ENCODE peak calls at places on chromosomes 13 and 19, in four cellular contexts. I is neuronal stem cell, Q is H1, X is mesenchymal stem cell. Y is an unnamed sample.

GRCh38 chr13:20489185-20489820 is 36.4 kb downstream of the CRYL1 start:
- DNase-seq in X (peak; percentile 46), Q (no peak), I (peak; percentile 35), Y (peak; percentile 27)

GRCh38 chr13:55302568-55302967 is 1838.2 kb upstream of the PRR20A start:
- DNase-seq in X (no peak), I (no peak), Q (no peak), Y (no peak)

GRCh38 chr13:32902898-32903297 is 113.3 kb upstream of the KL start:
- DNase-seq in Q (no peak), X (no peak), I (no peak), Y (no peak)

GRCh38 chr13:30559274-30559673 is 58.4 kb upstream of the USPL1 start:
- DNase-seq in Q (no peak), I (no peak), X (peak; percentile 9), Y (no peak)

GRCh38 chr13:28819046-28819747 is 942 bp upstream of the MTUS2 start:
- DNase-seq in X (peak; percentile 31), I (peak; percentile 31), Q (no peak), Y (no peak)

GRCh38 chr19:49637865-49638350 is 2.0 kb downstream of the RRAS start:
- DNase-seq in I (no peak), X (peak; percentile 83), Q (peak; percentile 31), Y (peak; percentile 73)

GRCh38 chr19:3363841-3364500 is 2.4 kb upstream of the NFIC start:
- DNase-seq in Q (no peak), I (no peak), X (no peak), Y (peak; percentile 77)

GRCh38 chr19:2032296-2032941 is 16.9 kb upstream of the BTBD2 start:
- DNase-seq in X (peak; percentile 81), I (no peak), Q (no peak), Y (no peak)

GRCh38 chr19:16143399-16144215 is at the start of gene HSH2D:
- DNase-seq in X (no peak), I (no peak), Q (peak; percentile 63), Y (peak; percentile 79)
- H2BK12ac ChIP-seq in X (no peak within 1 kb of the TSS), I (no peak within 1 kb of the TSS), Q (peak within 1 kb of the TSS; percentile 60), Y (no peak within 1 kb of the TSS)

DNA sequence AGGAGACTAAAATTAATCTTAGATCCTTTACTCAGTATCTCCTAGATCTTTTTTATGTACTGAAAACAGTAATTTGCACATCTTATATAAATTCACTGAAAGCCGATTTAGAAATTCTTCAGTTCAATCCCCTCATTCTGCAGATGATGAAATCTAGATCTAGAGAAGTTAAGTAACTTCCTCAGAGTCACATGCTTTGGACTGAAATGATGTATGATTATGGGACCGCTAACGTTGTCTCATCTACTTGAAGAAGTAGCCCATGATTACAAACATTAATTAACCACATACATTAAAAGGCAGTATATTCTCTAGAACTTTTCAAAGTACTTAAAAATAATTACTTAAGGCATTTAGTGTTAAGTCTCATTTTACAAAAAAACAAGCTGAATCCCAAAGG is 37.8 kb downstream of the ELF1 start:
- DNase-seq in I (no peak), X (peak; percentile 76), Q (no peak), Y (no peak)
- H3K4me3 ChIP-seq in I (no peak overlapping the region), X (no peak overlapping the region), Q (no peak overlapping the region), Y (no peak overlapping the region)

DNA sequence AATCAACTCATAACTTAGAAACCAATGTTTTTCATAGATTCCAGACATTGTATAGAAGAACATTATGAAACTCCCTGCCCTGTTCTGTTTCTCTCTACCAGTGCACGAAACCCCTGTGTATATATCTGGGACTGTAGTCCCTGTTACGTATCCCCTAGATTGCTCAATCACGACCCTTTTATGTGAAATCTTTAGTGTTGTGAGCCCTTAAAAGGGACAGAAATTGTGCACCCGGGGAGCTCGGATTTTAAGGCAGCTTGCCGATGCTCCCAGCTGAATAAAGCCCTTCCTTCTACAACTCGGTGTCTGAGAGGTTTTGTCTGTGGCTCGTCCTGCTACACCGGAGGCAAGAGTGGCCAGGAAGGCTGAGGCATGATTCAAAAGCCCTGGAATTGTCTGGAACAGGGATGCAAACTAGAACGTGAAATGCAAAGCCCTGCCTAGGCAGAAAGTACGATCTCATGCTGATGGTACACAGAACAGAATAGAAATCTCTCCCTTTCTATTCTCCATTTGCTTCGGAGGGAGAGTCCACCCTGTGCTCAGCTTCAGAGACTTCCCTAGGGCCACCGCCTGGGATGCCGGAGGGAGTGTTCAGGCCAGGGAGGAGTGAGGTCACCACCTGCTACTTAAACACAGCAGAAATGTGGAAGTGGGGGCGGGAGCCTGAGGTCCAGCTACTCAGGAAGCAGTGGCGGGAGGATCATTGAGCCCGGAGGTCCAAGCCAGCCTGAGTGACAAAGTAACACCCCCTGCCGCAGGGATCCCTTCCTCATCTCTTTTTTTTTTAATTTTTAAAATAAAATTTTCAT is 760 bp upstream of the ZNF888 start:
- DNase-seq in I (no peak), X (peak; percentile 28), Q (no peak), Y (peak; percentile 78)
- H3K27ac ChIP-seq in I (no peak overlapping the region), X (peak overlapping the region; percentile 57), Q (no peak overlapping the region), Y (peak overlapping the region; percentile 67)

GRCh38 chr19:17136026-17136425 is 60.4 kb downstream of the MYO9B start:
- DNase-seq in Q (no peak), I (no peak), X (peak; percentile 38), Y (no peak)
- H2BK12ac ChIP-seq in Q (peak overlapping the region; percentile 99), I (no peak overlapping the region), X (peak overlapping the region; percentile 65), Y (peak overlapping the region; percentile 74)

GRCh38 chr13:93233997-93234416 is 7.4 kb downstream of the GPC6 start:
- DNase-seq in Q (peak; percentile 61), I (no peak), X (no peak), Y (no peak)

GRCh38 chr13:93230466-93230865 is 3.9 kb downstream of the GPC6 start:
- DNase-seq in I (no peak), Q (no peak), X (peak; percentile 78), Y (no peak)

GRCh38 chr13:93235258-93236015 is 8.8 kb downstream of the GPC6 start:
- DNase-seq in Q (no peak), I (no peak), X (peak; percentile 49), Y (no peak)

GRCh38 chr13:93234459-93234858 is 7.9 kb downstream of the GPC6 start:
- DNase-seq in X (no peak), Q (no peak), I (no peak), Y (no peak)

DNA sequence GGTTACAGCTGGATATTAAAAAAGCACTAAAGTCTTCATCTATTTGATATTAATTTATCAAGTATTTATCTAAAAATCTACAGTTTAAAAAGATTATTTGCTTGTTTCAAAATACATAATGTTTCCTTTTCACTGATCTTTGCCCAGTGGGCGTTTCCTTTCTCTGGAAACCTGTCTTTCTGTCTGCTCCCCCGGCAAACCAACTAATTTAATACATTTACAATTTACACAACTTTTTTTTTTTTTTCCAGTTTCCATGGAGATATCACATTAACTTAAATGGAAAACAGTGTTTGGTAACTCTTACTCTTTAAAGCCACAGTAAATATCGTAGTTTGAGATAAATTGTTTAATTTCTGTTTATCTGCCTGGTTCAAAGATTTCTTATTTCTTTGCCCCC is 5.3 kb downstream of the GPC6 start:
- DNase-seq in X (no peak), I (no peak), Q (no peak), Y (no peak)
- H3K4me3 ChIP-seq in X (no peak overlapping the region), I (no peak overlapping the region), Q (no peak overlapping the region), Y (no peak overlapping the region)

GRCh38 chr19:38726761-38727301 is 17.4 kb downstream of the CAPN12 start:
- DNase-seq in I (no peak), Q (no peak), X (no peak), Y (no peak)

GRCh38 chr19:38724380-38724854 is 19.9 kb downstream of the CAPN12 start:
- DNase-seq in X (no peak), I (no peak), Q (no peak), Y (no peak)

GRCh38 chr19:38726284-38726673 is 18.0 kb downstream of the CAPN12 start:
- DNase-seq in I (no peak), Q (no peak), X (no peak), Y (no peak)

GRCh38 chr19:38727306-38727867 is 16.9 kb downstream of the CAPN12 start:
- DNase-seq in X (no peak), Q (no peak), I (no peak), Y (no peak)

GRCh38 chr19:38725469-38726283 is 18.6 kb downstream of the CAPN12 start:
- DNase-seq in X (no peak), I (no peak), Q (no peak), Y (no peak)
- H3K27ac ChIP-seq in X (no peak overlapping the region), I (no peak overlapping the region), Q (no peak overlapping the region), Y (no peak overlapping the region)

GRCh38 chr13:35917942-35918645 is 213.1 kb downstream of the DCLK1 start:
- DNase-seq in X (no peak), I (no peak), Q (no peak), Y (no peak)
- H2BK12ac ChIP-seq in X (no peak overlapping the region), I (no peak overlapping the region), Q (no peak overlapping the region), Y (no peak overlapping the region)

GRCh38 chr13:114144606-114145244 is 12.3 kb upstream of the RASA3 start:
- DNase-seq in Q (no peak), X (no peak), I (no peak), Y (no peak)

GRCh38 chr13:114145256-114145655 is 12.8 kb upstream of the RASA3 start:
- DNase-seq in I (no peak), X (no peak), Q (no peak), Y (no peak)

GRCh38 chr13:114146629-114147028 is 14.2 kb upstream of the RASA3 start:
- DNase-seq in I (no peak), X (no peak), Q (no peak), Y (no peak)

GRCh38 chr13:114146173-114146572 is 13.8 kb upstream of the RASA3 start:
- DNase-seq in Q (no peak), X (no peak), I (no peak), Y (no peak)

GRCh38 chr13:114145722-114146121 is 13.3 kb upstream of the RASA3 start:
- DNase-seq in X (no peak), Q (no peak), I (no peak), Y (no peak)
- H3K4me3 ChIP-seq in X (no peak overlapping the region), Q (no peak overlapping the region), I (no peak overlapping the region), Y (peak overlapping the region; percentile 12)

DNA sequence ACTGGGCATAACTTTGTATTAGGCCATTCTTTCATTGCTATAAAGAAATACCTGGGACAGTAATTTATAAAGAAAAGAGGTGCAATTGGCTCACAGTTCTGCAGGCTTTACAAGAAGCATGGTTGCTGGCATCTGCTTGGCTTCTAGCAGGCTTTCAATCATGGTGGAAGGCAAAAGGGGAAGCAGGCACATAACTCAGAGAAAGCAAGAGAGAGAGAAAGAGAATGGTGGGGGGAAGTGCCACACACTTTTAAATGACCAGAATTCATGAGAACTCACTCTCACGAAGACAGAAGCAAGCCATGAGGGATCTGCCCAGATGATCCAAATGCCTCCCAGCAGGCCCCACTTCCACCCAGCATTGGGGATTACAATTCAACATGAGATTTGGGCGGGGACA is 179.7 kb downstream of the SPRY2 start:
- DNase-seq in X (no peak), I (no peak), Q (no peak), Y (no peak)
- H3K27ac ChIP-seq in X (no peak overlapping the region), I (no peak overlapping the region), Q (no peak overlapping the region), Y (no peak overlapping the region)

Y was measured in trophoblast cell.